ENCODE peak calls at places on chromosome 20, in four cellular contexts. One of them, this sample, is unnamed.

GRCh38 chr20:3262566-3262965 is 23.6 kb upstream of the SLC4A11 start:
- DNase-seq in IMR-90: peak; percentile 69
- DNase-seq in esophagus squamous epithelium: no peak
- DNase-seq in right lobe of liver: no peak
- DNase-seq in this sample: no peak

GRCh38 chr20:24851346-24852019 is 97.6 kb upstream of the CST7 start:
- DNase-seq in right lobe of liver: no peak
- DNase-seq in esophagus squamous epithelium: no peak
- DNase-seq in IMR-90: no peak
- DNase-seq in this sample: no peak

GRCh38 chr20:16205505-16205904 is 367.7 kb downstream of the KIF16B start:
- DNase-seq in IMR-90: no peak
- DNase-seq in right lobe of liver: no peak
- DNase-seq in esophagus squamous epithelium: no peak
- DNase-seq in this sample: no peak

GRCh38 chr20:2805682-2806350 is 5.4 kb upstream of the CPXM1 start:
- DNase-seq in right lobe of liver: no peak
- DNase-seq in IMR-90: peak; percentile 29
- DNase-seq in esophagus squamous epithelium: no peak
- DNase-seq in this sample: no peak

GRCh38 chr20:44598413-44599290 is 16.3 kb downstream of the PKIG start:
- DNase-seq in right lobe of liver: no peak
- DNase-seq in esophagus squamous epithelium: no peak
- DNase-seq in IMR-90: no peak
- DNase-seq in this sample: peak; percentile 68

GRCh38 chr20:62772994-62773858 is 23.0 kb upstream of the MRGBP start:
- DNase-seq in esophagus squamous epithelium: no peak
- DNase-seq in IMR-90: peak; percentile 19
- DNase-seq in right lobe of liver: peak; percentile 56
- DNase-seq in this sample: no peak

GRCh38 chr20:16528078-16528477 is 45.2 kb downstream of the KIF16B start:
- DNase-seq in right lobe of liver: peak; percentile 73
- DNase-seq in esophagus squamous epithelium: no peak
- DNase-seq in IMR-90: peak; percentile 96
- DNase-seq in this sample: no peak

GRCh38 chr20:23528867-23529431 is 38.0 kb downstream of the CST8 start:
- DNase-seq in esophagus squamous epithelium: no peak
- DNase-seq in IMR-90: no peak
- DNase-seq in right lobe of liver: no peak
- DNase-seq in this sample: no peak

GRCh38 chr20:38184098-38184497 is 19.0 kb upstream of the TGM2 start:
- DNase-seq in IMR-90: no peak
- DNase-seq in esophagus squamous epithelium: no peak
- DNase-seq in right lobe of liver: no peak
- DNase-seq in this sample: no peak

GRCh38 chr20:38645318-38645717 is 43.7 kb downstream of the ARHGAP40 start:
- DNase-seq in esophagus squamous epithelium: no peak
- DNase-seq in IMR-90: no peak
- DNase-seq in right lobe of liver: no peak
- DNase-seq in this sample: peak; percentile 32

GRCh38 chr20:43309266-43309665 is 119.6 kb upstream of the PTPRT start:
- DNase-seq in esophagus squamous epithelium: no peak
- DNase-seq in right lobe of liver: no peak
- DNase-seq in IMR-90: no peak
- DNase-seq in this sample: no peak

GRCh38 chr20:36672991-36673390 is 27.0 kb upstream of the SLA2 start:
- DNase-seq in right lobe of liver: no peak
- DNase-seq in esophagus squamous epithelium: no peak
- DNase-seq in IMR-90: peak; percentile 54
- DNase-seq in this sample: no peak

GRCh38 chr20:2701671-2702081 is 9.1 kb downstream of the EBF4 start:
- DNase-seq in IMR-90: no peak
- DNase-seq in right lobe of liver: no peak
- DNase-seq in esophagus squamous epithelium: no peak
- DNase-seq in this sample: no peak

GRCh38 chr20:2519115-2519815 is 10.6 kb upstream of the ZNF343 start:
- DNase-seq in IMR-90: peak; percentile 87
- DNase-seq in esophagus squamous epithelium: no peak
- DNase-seq in right lobe of liver: no peak
- DNase-seq in this sample: no peak

GRCh38 chr20:24987873-24988835 is 4.4 kb downstream of the APMAP start:
- DNase-seq in IMR-90: no peak
- DNase-seq in right lobe of liver: no peak
- DNase-seq in esophagus squamous epithelium: no peak
- DNase-seq in this sample: no peak

GRCh38 chr20:326645-327031 is 1.3 kb downstream of the SOX12 start:
- DNase-seq in IMR-90: no peak
- DNase-seq in right lobe of liver: peak; percentile 48
- DNase-seq in esophagus squamous epithelium: no peak
- DNase-seq in this sample: no peak

GRCh38 chr20:1993986-1994385 is at the start of gene PDYN:
- DNase-seq in esophagus squamous epithelium: no peak
- DNase-seq in right lobe of liver: no peak
- DNase-seq in IMR-90: no peak
- DNase-seq in this sample: no peak

GRCh38 chr20:63453029-63453523 is 19.4 kb downstream of the KCNQ2 start:
- DNase-seq in esophagus squamous epithelium: no peak
- DNase-seq in right lobe of liver: no peak
- DNase-seq in IMR-90: no peak
- DNase-seq in this sample: peak; percentile 9

GRCh38 chr20:10922941-10923340 is 249.1 kb upstream of the JAG1 start:
- DNase-seq in esophagus squamous epithelium: no peak
- DNase-seq in IMR-90: peak; percentile 96
- DNase-seq in right lobe of liver: no peak
- DNase-seq in this sample: no peak

GRCh38 chr20:62635232-62635631 is 7.1 kb upstream of the SLCO4A1 start:
- DNase-seq in esophagus squamous epithelium: no peak
- DNase-seq in IMR-90: no peak
- DNase-seq in right lobe of liver: no peak
- DNase-seq in this sample: no peak

GRCh38 chr20:11193241-11193640 is 519.4 kb upstream of the JAG1 start:
- DNase-seq in IMR-90: peak; percentile 15
- DNase-seq in esophagus squamous epithelium: no peak
- DNase-seq in right lobe of liver: no peak
- DNase-seq in this sample: no peak

GRCh38 chr20:35146299-35146921 is 726 bp downstream of the EDEM2 start:
- DNase-seq in esophagus squamous epithelium: no peak
- DNase-seq in right lobe of liver: peak; percentile 45
- DNase-seq in IMR-90: no peak
- DNase-seq in this sample: peak; percentile 23

GRCh38 chr20:2713285-2713684 is 20.7 kb downstream of the EBF4 start:
- DNase-seq in IMR-90: no peak
- DNase-seq in esophagus squamous epithelium: no peak
- DNase-seq in right lobe of liver: no peak
- DNase-seq in this sample: no peak

GRCh38 chr20:24751551-24751950 is 197.5 kb upstream of the CST7 start:
- DNase-seq in right lobe of liver: no peak
- DNase-seq in IMR-90: no peak
- DNase-seq in esophagus squamous epithelium: no peak
- DNase-seq in this sample: no peak

GRCh38 chr20:58922036-58922435 is 59.0 kb upstream of the NELFCD start:
- DNase-seq in IMR-90: no peak
- DNase-seq in right lobe of liver: no peak
- DNase-seq in esophagus squamous epithelium: no peak
- DNase-seq in this sample: no peak
- H3K4me3 ChIP-seq in IMR-90: no peak overlapping the region
- H3K4me3 ChIP-seq in right lobe of liver: no peak overlapping the region
- H3K4me3 ChIP-seq in esophagus squamous epithelium: no peak overlapping the region
- H3K4me3 ChIP-seq in this sample: no peak overlapping the region

GRCh38 chr20:49809803-49810359 is 2.7 kb upstream of the SLC9A8 start:
- DNase-seq in esophagus squamous epithelium: no peak
- DNase-seq in IMR-90: no peak
- DNase-seq in right lobe of liver: no peak
- DNase-seq in this sample: no peak

GRCh38 chr20:49810491-49811190 is 2.0 kb upstream of the SLC9A8 start:
- DNase-seq in esophagus squamous epithelium: no peak
- DNase-seq in right lobe of liver: no peak
- DNase-seq in IMR-90: no peak
- DNase-seq in this sample: no peak

GRCh38 chr20:49812463-49813304 is at the start of gene SLC9A8:
- DNase-seq in esophagus squamous epithelium: peak; percentile 22
- DNase-seq in right lobe of liver: peak; percentile 92
- DNase-seq in IMR-90: peak; percentile 85
- DNase-seq in this sample: peak; percentile 91

GRCh38 chr20:49813305-49813974 is 812 bp downstream of the SLC9A8 start:
- DNase-seq in right lobe of liver: no peak
- DNase-seq in IMR-90: no peak
- DNase-seq in esophagus squamous epithelium: no peak
- DNase-seq in this sample: no peak

DNA sequence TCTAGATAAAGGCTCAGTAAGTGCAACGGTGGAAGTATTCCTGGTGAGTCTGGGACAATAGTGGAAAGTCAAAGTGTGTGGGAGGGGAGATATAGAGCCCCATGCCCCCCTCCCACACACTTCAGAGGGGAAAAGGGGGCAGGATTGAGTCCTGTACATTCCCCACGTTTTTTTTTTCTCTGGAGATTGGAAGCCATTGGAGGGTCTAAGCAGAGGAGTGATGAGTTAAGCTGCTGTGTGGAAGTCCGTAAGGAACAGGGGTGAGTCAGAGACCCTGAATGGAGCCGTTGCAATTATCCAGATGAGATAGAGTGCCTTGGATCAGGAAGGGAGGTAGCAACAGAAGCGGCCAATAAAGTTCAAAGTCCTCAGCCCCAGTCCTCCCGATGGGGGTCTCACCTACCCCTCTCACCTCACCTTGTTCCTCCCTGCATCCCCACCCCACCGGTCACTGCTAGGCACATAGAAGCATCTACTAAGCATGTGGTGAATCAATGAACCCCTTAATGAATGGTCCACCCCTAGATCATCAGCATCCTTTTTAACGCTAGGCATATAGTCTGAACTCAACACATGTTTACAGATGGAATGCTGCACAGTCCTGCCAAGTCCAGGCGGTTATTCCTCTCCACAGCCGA is 684 bp upstream of the SLC9A8 start:
- DNase-seq in IMR-90: peak; percentile 63
- DNase-seq in esophagus squamous epithelium: no peak
- DNase-seq in right lobe of liver: no peak
- DNase-seq in this sample: no peak
- TF ChIP-seq CTCF in IMR-90: no peak
- TF ChIP-seq CTCF in esophagus squamous epithelium: no peak
- TF ChIP-seq CTCF in right lobe of liver: no peak
- TF ChIP-seq CTCF in this sample: no peak

GRCh38 chr20:33568378-33569289 is 78.7 kb downstream of the CBFA2T2 start:
- DNase-seq in right lobe of liver: no peak
- DNase-seq in esophagus squamous epithelium: no peak
- DNase-seq in IMR-90: no peak
- DNase-seq in this sample: no peak

GRCh38 chr20:33570743-33571142 is 80.8 kb downstream of the CBFA2T2 start:
- DNase-seq in IMR-90: no peak
- DNase-seq in right lobe of liver: no peak
- DNase-seq in esophagus squamous epithelium: no peak
- DNase-seq in this sample: peak; percentile 4

GRCh38 chr20:33566781-33567603 is 77.1 kb downstream of the CBFA2T2 start:
- DNase-seq in IMR-90: no peak
- DNase-seq in right lobe of liver: no peak
- DNase-seq in esophagus squamous epithelium: no peak
- DNase-seq in this sample: no peak

GRCh38 chr20:33567949-33568348 is 78.1 kb downstream of the CBFA2T2 start:
- DNase-seq in esophagus squamous epithelium: no peak
- DNase-seq in IMR-90: no peak
- DNase-seq in right lobe of liver: no peak
- DNase-seq in this sample: no peak

DNA sequence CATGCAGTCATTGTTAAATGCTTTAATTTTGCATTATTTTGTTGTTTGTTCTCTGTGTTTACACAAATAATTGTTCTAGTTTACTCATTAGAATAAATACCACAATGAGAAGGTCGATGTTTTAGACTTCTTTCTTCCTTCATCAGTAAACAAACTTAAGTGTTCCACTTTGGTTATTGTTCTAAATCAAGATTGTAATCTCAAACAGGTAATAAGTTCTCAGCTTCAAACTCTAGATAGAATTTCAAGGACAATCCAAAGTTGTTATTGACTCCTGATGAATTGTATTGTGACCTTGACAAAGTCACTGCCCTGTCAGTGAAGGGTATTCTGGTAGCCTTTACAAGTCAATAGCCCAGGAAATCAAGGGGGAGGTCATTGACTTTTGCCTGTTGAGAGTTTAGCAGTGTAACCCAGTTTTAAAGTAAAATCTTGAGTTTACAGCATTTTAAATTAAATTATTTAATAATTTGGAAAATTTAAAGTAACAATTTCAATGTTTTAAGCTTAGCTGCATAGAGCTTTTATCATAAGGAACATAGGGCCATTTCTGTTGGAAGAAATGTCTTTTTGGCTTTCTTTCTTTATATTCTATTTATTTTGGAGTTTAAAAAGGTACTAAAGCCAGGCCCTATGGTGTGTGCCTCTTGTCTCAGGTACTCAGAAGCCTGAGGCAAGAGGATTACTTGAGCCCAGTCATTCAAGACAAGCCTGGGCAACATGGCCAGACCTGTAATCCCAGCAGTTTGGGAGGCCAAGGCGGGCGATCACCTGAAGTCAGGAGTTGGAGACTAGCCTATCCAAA is 79.6 kb downstream of the CBFA2T2 start:
- DNase-seq in IMR-90: no peak
- DNase-seq in esophagus squamous epithelium: no peak
- DNase-seq in right lobe of liver: no peak
- DNase-seq in this sample: no peak
- H3K4me3 ChIP-seq in IMR-90: no peak overlapping the region
- H3K4me3 ChIP-seq in esophagus squamous epithelium: peak overlapping the region; percentile 9
- H3K4me3 ChIP-seq in right lobe of liver: no peak overlapping the region
- H3K4me3 ChIP-seq in this sample: no peak overlapping the region

DNA sequence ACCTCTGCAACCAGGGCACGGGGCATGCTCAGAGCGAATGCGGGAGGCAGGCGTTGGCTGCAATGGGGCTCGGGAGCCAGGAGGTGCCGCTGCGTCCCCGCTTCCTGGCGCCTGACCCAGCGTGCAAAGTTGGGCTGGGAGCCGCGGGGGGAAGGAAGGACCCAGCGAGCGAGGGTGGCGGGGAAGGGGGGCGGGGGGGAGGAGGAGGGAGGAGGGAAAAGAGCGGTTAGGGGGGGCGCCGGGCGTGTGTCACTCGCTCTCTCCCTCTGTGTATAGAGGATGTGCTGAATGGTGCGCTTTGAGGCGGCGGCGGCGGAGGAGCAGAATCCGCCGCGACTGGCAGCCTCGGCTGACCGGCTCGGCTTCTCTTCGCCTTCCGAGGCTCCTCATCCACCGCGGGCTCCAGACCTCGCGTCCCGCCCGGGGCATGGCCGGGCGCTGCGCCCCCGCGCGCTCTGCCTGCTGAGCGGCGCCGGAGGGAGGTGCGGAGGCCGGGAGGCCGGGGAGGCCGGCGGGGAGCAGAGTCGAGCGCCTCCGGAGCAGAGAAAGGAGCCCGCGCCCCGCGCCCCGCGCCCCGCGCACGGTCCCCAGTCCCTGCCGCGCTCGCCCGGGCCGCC is at the start of gene PLCB1:
- DNase-seq in right lobe of liver: peak; percentile 86
- DNase-seq in esophagus squamous epithelium: peak; percentile 10
- DNase-seq in IMR-90: peak; percentile 78
- DNase-seq in this sample: peak; percentile 73
- TF ChIP-seq CTCF in right lobe of liver: peak; percentile 68
- TF ChIP-seq CTCF in esophagus squamous epithelium: peak; percentile 82
- TF ChIP-seq CTCF in IMR-90: peak; percentile 94
- TF ChIP-seq CTCF in this sample: peak; percentile 89

GRCh38 chr20:57264908-57265648 is 1.4 kb downstream of the BMP7 start:
- DNase-seq in esophagus squamous epithelium: no peak
- DNase-seq in IMR-90: no peak
- DNase-seq in right lobe of liver: no peak
- DNase-seq in this sample: no peak
- H3K4me3 ChIP-seq in esophagus squamous epithelium: peak overlapping the region; percentile 64
- H3K4me3 ChIP-seq in IMR-90: no peak overlapping the region
- H3K4me3 ChIP-seq in right lobe of liver: no peak overlapping the region
- H3K4me3 ChIP-seq in this sample: no peak overlapping the region

GRCh38 chr20:21157006-21157405 is 31.1 kb downstream of the KIZ start:
- DNase-seq in esophagus squamous epithelium: no peak
- DNase-seq in IMR-90: no peak
- DNase-seq in right lobe of liver: no peak
- DNase-seq in this sample: no peak
- TF ChIP-seq CTCF in esophagus squamous epithelium: no peak
- TF ChIP-seq CTCF in IMR-90: no peak
- TF ChIP-seq CTCF in right lobe of liver: no peak
- TF ChIP-seq CTCF in this sample: no peak

This sample was measured in GM12865.